ENCODE peak calls at places on chromosomes 11 and 22, in seven cellular contexts. One of them, this sample, is unnamed.

GRCh38 chr11:112408551-112408950 is 147.9 kb upstream of the PLET1 start:
- DNase-seq in neuronal stem cell: no peak
- DNase-seq in PC-3: no peak
- DNase-seq in kidney: no peak
- DNase-seq in IMR-90: no peak
- DNase-seq in HCT116: no peak
- DNase-seq in endothelial cell of umbilical vein: no peak
- DNase-seq in this sample: no peak

GRCh38 chr11:65445101-65445603 is 22.6 kb downstream of the NEAT1 start:
- DNase-seq in neuronal stem cell: no peak
- DNase-seq in PC-3: peak; percentile 15
- DNase-seq in kidney: peak; percentile 70
- DNase-seq in IMR-90: peak; percentile 48
- DNase-seq in HCT116: no peak
- DNase-seq in endothelial cell of umbilical vein: peak; percentile 56
- DNase-seq in this sample: peak; percentile 15

GRCh38 chr11:75593337-75593915 is 31.4 kb downstream of the SERPINH1 start:
- DNase-seq in neuronal stem cell: no peak
- DNase-seq in PC-3: no peak
- DNase-seq in kidney: no peak
- DNase-seq in IMR-90: no peak
- DNase-seq in HCT116: no peak
- DNase-seq in endothelial cell of umbilical vein: no peak
- DNase-seq in this sample: peak; percentile 12

GRCh38 chr22:40426671-40427070 is 56.3 kb downstream of the SGSM3 start:
- DNase-seq in neuronal stem cell: no peak
- DNase-seq in PC-3: no peak
- DNase-seq in kidney: no peak
- DNase-seq in IMR-90: peak; percentile 88
- DNase-seq in HCT116: no peak
- DNase-seq in endothelial cell of umbilical vein: peak; percentile 28
- DNase-seq in this sample: no peak

GRCh38 chr11:3627291-3627690 is 14.5 kb downstream of the ART5 start:
- DNase-seq in neuronal stem cell: no peak
- DNase-seq in PC-3: no peak
- DNase-seq in kidney: no peak
- DNase-seq in IMR-90: peak; percentile 81
- DNase-seq in HCT116: no peak
- DNase-seq in endothelial cell of umbilical vein: no peak
- DNase-seq in this sample: peak; percentile 33

GRCh38 chr11:3217751-3218482 is 696 bp downstream of the MRGPRG start:
- DNase-seq in neuronal stem cell: no peak
- DNase-seq in PC-3: no peak
- DNase-seq in kidney: peak; percentile 77
- DNase-seq in IMR-90: no peak
- DNase-seq in HCT116: no peak
- DNase-seq in endothelial cell of umbilical vein: no peak
- DNase-seq in this sample: no peak

GRCh38 chr11:1409108-1409851 is 19.5 kb downstream of the BRSK2 start:
- DNase-seq in neuronal stem cell: no peak
- DNase-seq in PC-3: peak; percentile 8
- DNase-seq in kidney: no peak
- DNase-seq in IMR-90: no peak
- DNase-seq in HCT116: no peak
- DNase-seq in endothelial cell of umbilical vein: no peak
- DNase-seq in this sample: no peak

GRCh38 chr11:2801711-2802388 is 83.7 kb downstream of the CDKN1C start:
- DNase-seq in neuronal stem cell: no peak
- DNase-seq in PC-3: no peak
- DNase-seq in kidney: peak; percentile 53
- DNase-seq in IMR-90: no peak
- DNase-seq in HCT116: no peak
- DNase-seq in endothelial cell of umbilical vein: no peak
- DNase-seq in this sample: no peak

GRCh38 chr11:110730773-110731172 is 18.5 kb upstream of the ARHGAP20 start:
- DNase-seq in neuronal stem cell: no peak
- DNase-seq in PC-3: no peak
- DNase-seq in kidney: no peak
- DNase-seq in IMR-90: no peak
- DNase-seq in HCT116: no peak
- DNase-seq in endothelial cell of umbilical vein: no peak
- DNase-seq in this sample: no peak

GRCh38 chr11:17748044-17748443 is 13.5 kb downstream of the KCNC1 start:
- DNase-seq in neuronal stem cell: no peak
- DNase-seq in PC-3: no peak
- DNase-seq in kidney: peak; percentile 29
- DNase-seq in IMR-90: no peak
- DNase-seq in HCT116: no peak
- DNase-seq in endothelial cell of umbilical vein: no peak
- DNase-seq in this sample: no peak

GRCh38 chr22:30273196-30273595 is 6.5 kb upstream of the OSM start:
- DNase-seq in neuronal stem cell: no peak
- DNase-seq in PC-3: no peak
- DNase-seq in kidney: no peak
- DNase-seq in IMR-90: no peak
- DNase-seq in HCT116: no peak
- DNase-seq in endothelial cell of umbilical vein: no peak
- DNase-seq in this sample: no peak

GRCh38 chr22:45131749-45132148 is 32.0 kb upstream of the NUP50 start:
- DNase-seq in neuronal stem cell: no peak
- DNase-seq in PC-3: no peak
- DNase-seq in kidney: no peak
- DNase-seq in IMR-90: no peak
- DNase-seq in HCT116: no peak
- DNase-seq in endothelial cell of umbilical vein: no peak
- DNase-seq in this sample: no peak

GRCh38 chr22:27804683-27805297 is 3.2 kb upstream of the MN1 start:
- DNase-seq in neuronal stem cell: peak; percentile 64
- DNase-seq in PC-3: peak; percentile 66
- DNase-seq in kidney: peak; percentile 83
- DNase-seq in IMR-90: peak; percentile 64
- DNase-seq in HCT116: no peak
- DNase-seq in endothelial cell of umbilical vein: peak; percentile 67
- DNase-seq in this sample: peak; percentile 91

GRCh38 chr22:46723882-46724281 is 14.2 kb downstream of the CERK start:
- DNase-seq in neuronal stem cell: no peak
- DNase-seq in PC-3: no peak
- DNase-seq in kidney: no peak
- DNase-seq in IMR-90: no peak
- DNase-seq in HCT116: no peak
- DNase-seq in endothelial cell of umbilical vein: no peak
- DNase-seq in this sample: no peak

GRCh38 chr11:27191061-27191460 is 150.4 kb downstream of the BBOX1 start:
- DNase-seq in neuronal stem cell: no peak
- DNase-seq in PC-3: no peak
- DNase-seq in kidney: no peak
- DNase-seq in IMR-90: no peak
- DNase-seq in HCT116: no peak
- DNase-seq in endothelial cell of umbilical vein: no peak
- DNase-seq in this sample: no peak

GRCh38 chr11:61007971-61008896 is 36.8 kb downstream of the CD6 start:
- DNase-seq in neuronal stem cell: peak; percentile 30
- DNase-seq in PC-3: no peak
- DNase-seq in kidney: peak; percentile 75
- DNase-seq in IMR-90: no peak
- DNase-seq in HCT116: no peak
- DNase-seq in endothelial cell of umbilical vein: no peak
- DNase-seq in this sample: no peak

GRCh38 chr11:123590296-123590912 is 64.0 kb downstream of the SCN3B start:
- DNase-seq in neuronal stem cell: no peak
- DNase-seq in PC-3: peak; percentile 93
- DNase-seq in kidney: peak; percentile 87
- DNase-seq in IMR-90: peak; percentile 53
- DNase-seq in HCT116: peak; percentile 23
- DNase-seq in endothelial cell of umbilical vein: peak; percentile 95
- DNase-seq in this sample: peak; percentile 44

GRCh38 chr11:126112547-126112946 is 49.9 kb upstream of the CDON start:
- DNase-seq in neuronal stem cell: no peak
- DNase-seq in PC-3: no peak
- DNase-seq in kidney: no peak
- DNase-seq in IMR-90: no peak
- DNase-seq in HCT116: no peak
- DNase-seq in endothelial cell of umbilical vein: no peak
- DNase-seq in this sample: peak; percentile 45

GRCh38 chr11:66291303-66291705 is 390 bp upstream of the TMEM151A start:
- DNase-seq in neuronal stem cell: no peak
- DNase-seq in PC-3: no peak
- DNase-seq in kidney: peak; percentile 78
- DNase-seq in IMR-90: no peak
- DNase-seq in HCT116: no peak
- DNase-seq in endothelial cell of umbilical vein: no peak
- DNase-seq in this sample: no peak

GRCh38 chr11:62546244-62546936 is at the start of gene AHNAK:
- DNase-seq in neuronal stem cell: peak; percentile 61
- DNase-seq in PC-3: peak; percentile 75
- DNase-seq in kidney: peak; percentile 96
- DNase-seq in IMR-90: peak; percentile 52
- DNase-seq in HCT116: no peak
- DNase-seq in endothelial cell of umbilical vein: peak; percentile 56
- DNase-seq in this sample: peak; percentile 91

GRCh38 chr11:128628686-128629085 is 41.3 kb upstream of the ETS1 start:
- DNase-seq in neuronal stem cell: no peak
- DNase-seq in PC-3: no peak
- DNase-seq in kidney: no peak
- DNase-seq in IMR-90: no peak
- DNase-seq in HCT116: no peak
- DNase-seq in endothelial cell of umbilical vein: no peak
- DNase-seq in this sample: no peak

GRCh38 chr11:73325036-73325981 is 17.2 kb downstream of the ARHGEF17 start:
- DNase-seq in neuronal stem cell: no peak
- DNase-seq in PC-3: no peak
- DNase-seq in kidney: peak; percentile 93
- DNase-seq in IMR-90: peak; percentile 56
- DNase-seq in HCT116: no peak
- DNase-seq in endothelial cell of umbilical vein: no peak
- DNase-seq in this sample: peak; percentile 78

GRCh38 chr11:20671856-20672546 is 2.6 kb downstream of the NELL1 start:
- DNase-seq in neuronal stem cell: no peak
- DNase-seq in PC-3: peak; percentile 20
- DNase-seq in kidney: no peak
- DNase-seq in IMR-90: no peak
- DNase-seq in HCT116: peak; percentile 0
- DNase-seq in endothelial cell of umbilical vein: no peak
- DNase-seq in this sample: no peak

GRCh38 chr11:42013656-42014201 is 554.3 kb upstream of the LRRC4C start:
- DNase-seq in neuronal stem cell: no peak
- DNase-seq in PC-3: peak; percentile 15
- DNase-seq in kidney: no peak
- DNase-seq in IMR-90: no peak
- DNase-seq in HCT116: no peak
- DNase-seq in endothelial cell of umbilical vein: no peak
- DNase-seq in this sample: no peak

GRCh38 chr11:18468962-18469361 is 13.3 kb downstream of the LDHAL6A start:
- DNase-seq in neuronal stem cell: no peak
- DNase-seq in PC-3: no peak
- DNase-seq in kidney: no peak
- DNase-seq in IMR-90: no peak
- DNase-seq in HCT116: no peak
- DNase-seq in endothelial cell of umbilical vein: no peak
- DNase-seq in this sample: no peak

GRCh38 chr11:44959064-44959463 is 8.4 kb upstream of the TP53I11 start:
- DNase-seq in neuronal stem cell: no peak
- DNase-seq in PC-3: no peak
- DNase-seq in kidney: no peak
- DNase-seq in IMR-90: no peak
- DNase-seq in HCT116: no peak
- DNase-seq in endothelial cell of umbilical vein: no peak
- DNase-seq in this sample: no peak
- H3K4me1 ChIP-seq in neuronal stem cell: peaks cover 16% of the 10 kb centered on the region
- H3K4me1 ChIP-seq in PC-3: peaks cover 12% of the 10 kb centered on the region
- H3K4me1 ChIP-seq in kidney: peaks cover 8% of the 10 kb centered on the region
- H3K4me1 ChIP-seq in IMR-90: peaks cover 9% of the 10 kb centered on the region
- H3K4me1 ChIP-seq in HCT116: peaks cover 13% of the 10 kb centered on the region
- H3K4me1 ChIP-seq in endothelial cell of umbilical vein: peaks cover 16% of the 10 kb centered on the region
- H3K4me1 ChIP-seq in this sample: peaks cover 13% of the 10 kb centered on the region

GRCh38 chr11:8386134-8386864 is 122.6 kb upstream of the LMO1 start:
- DNase-seq in neuronal stem cell: no peak
- DNase-seq in PC-3: no peak
- DNase-seq in kidney: no peak
- DNase-seq in IMR-90: no peak
- DNase-seq in HCT116: no peak
- DNase-seq in endothelial cell of umbilical vein: no peak
- DNase-seq in this sample: no peak

GRCh38 chr11:8390851-8391612 is 127.4 kb upstream of the LMO1 start:
- DNase-seq in neuronal stem cell: no peak
- DNase-seq in PC-3: no peak
- DNase-seq in kidney: no peak
- DNase-seq in IMR-90: no peak
- DNase-seq in HCT116: no peak
- DNase-seq in endothelial cell of umbilical vein: no peak
- DNase-seq in this sample: no peak

GRCh38 chr11:8387141-8387540 is 123.5 kb upstream of the LMO1 start:
- DNase-seq in neuronal stem cell: no peak
- DNase-seq in PC-3: no peak
- DNase-seq in kidney: no peak
- DNase-seq in IMR-90: no peak
- DNase-seq in HCT116: no peak
- DNase-seq in endothelial cell of umbilical vein: no peak
- DNase-seq in this sample: no peak

GRCh38 chr11:8389034-8389996 is 125.6 kb upstream of the LMO1 start:
- DNase-seq in neuronal stem cell: no peak
- DNase-seq in PC-3: no peak
- DNase-seq in kidney: no peak
- DNase-seq in IMR-90: no peak
- DNase-seq in HCT116: no peak
- DNase-seq in endothelial cell of umbilical vein: no peak
- DNase-seq in this sample: peak; percentile 5

DNA sequence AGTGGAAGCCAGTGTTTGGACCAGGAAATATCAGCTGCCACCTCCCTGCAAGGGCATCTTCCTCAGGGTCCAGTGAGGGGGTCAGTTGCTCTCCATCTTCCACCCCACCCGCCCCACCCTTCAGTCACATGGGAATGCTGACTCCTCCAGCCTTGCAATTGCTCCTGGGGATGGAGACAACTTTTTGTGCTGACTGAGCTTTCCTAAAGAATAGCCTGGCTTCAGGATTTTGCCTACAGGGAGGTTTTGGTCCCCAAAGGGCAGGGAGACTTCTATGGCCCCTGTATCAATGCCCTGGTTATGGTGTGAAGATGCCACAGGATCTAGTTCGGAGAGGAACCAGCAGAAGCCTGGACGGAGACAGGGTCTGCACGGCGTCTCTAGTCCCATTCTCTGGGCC is 124.0 kb upstream of the LMO1 start:
- DNase-seq in neuronal stem cell: no peak
- DNase-seq in PC-3: no peak
- DNase-seq in kidney: no peak
- DNase-seq in IMR-90: no peak
- DNase-seq in HCT116: no peak
- DNase-seq in endothelial cell of umbilical vein: no peak
- DNase-seq in this sample: no peak
- H3K9ac ChIP-seq in neuronal stem cell: no peak overlapping the region
- H3K9ac ChIP-seq in PC-3: no peak overlapping the region
- H3K9ac ChIP-seq in kidney: no peak overlapping the region
- H3K9ac ChIP-seq in IMR-90: no peak overlapping the region
- H3K9ac ChIP-seq in HCT116: no peak overlapping the region
- H3K9ac ChIP-seq in endothelial cell of umbilical vein: no peak overlapping the region
- H3K9ac ChIP-seq in this sample: no peak overlapping the region

GRCh38 chr11:46308632-46309419 is 31.4 kb downstream of the CREB3L1 start:
- DNase-seq in neuronal stem cell: peak; percentile 60
- DNase-seq in PC-3: peak; percentile 70
- DNase-seq in kidney: peak; percentile 85
- DNase-seq in IMR-90: peak; percentile 61
- DNase-seq in HCT116: peak; percentile 48
- DNase-seq in endothelial cell of umbilical vein: peak; percentile 60
- DNase-seq in this sample: peak; percentile 83
- H3K4me3 ChIP-seq in neuronal stem cell: no peak overlapping the region
- H3K4me3 ChIP-seq in PC-3: no peak overlapping the region
- H3K4me3 ChIP-seq in kidney: no peak overlapping the region
- H3K4me3 ChIP-seq in IMR-90: no peak overlapping the region
- H3K4me3 ChIP-seq in HCT116: no peak overlapping the region
- H3K4me3 ChIP-seq in endothelial cell of umbilical vein: no peak overlapping the region
- H3K4me3 ChIP-seq in this sample: no peak overlapping the region

GRCh38 chr22:23068096-23068831 is 2.1 kb upstream of the GNAZ start:
- DNase-seq in neuronal stem cell: no peak
- DNase-seq in PC-3: no peak
- DNase-seq in kidney: peak; percentile 60
- DNase-seq in IMR-90: no peak
- DNase-seq in HCT116: no peak
- DNase-seq in endothelial cell of umbilical vein: no peak
- DNase-seq in this sample: no peak
- H3K4me1 ChIP-seq in neuronal stem cell: peaks cover 5% of the 10 kb centered on the region
- H3K4me1 ChIP-seq in PC-3: peaks cover 12% of the 10 kb centered on the region
- H3K4me1 ChIP-seq in kidney: peaks cover 7% of the 10 kb centered on the region
- H3K4me1 ChIP-seq in IMR-90: no peaks in the 10 kb centered on the region
- H3K4me1 ChIP-seq in HCT116: peaks cover 21% of the 10 kb centered on the region
- H3K4me1 ChIP-seq in endothelial cell of umbilical vein: peaks cover 6% of the 10 kb centered on the region
- H3K4me1 ChIP-seq in this sample: peaks cover 4% of the 10 kb centered on the region